ENCODE peak calls at places on chromosomes 3 and 15, in four cellular contexts. A is K562, Q is HepG2, W is SK-N-SH. T is an unnamed sample.

GRCh38 chr15:66287461-66288055 is 5.8 kb upstream of the DIS3L start:
- DNase-seq in Q (no peak), A (peak; percentile 47), W (peak; percentile 41), T (no peak)

GRCh38 chr3:101979033-101979432 is 129.7 kb downstream of the NFKBIZ start:
- DNase-seq in Q (no peak), W (no peak), A (no peak), T (no peak)

GRCh38 chr3:31165399-31165860 is 271.0 kb upstream of the GADL1 start:
- DNase-seq in W (no peak), Q (no peak), A (no peak), T (no peak)

GRCh38 chr3:14780927-14781507 is 37.7 kb upstream of the FGD5 start:
- DNase-seq in Q (peak; percentile 61), W (no peak), A (peak; percentile 44), T (peak; percentile 86)

GRCh38 chr15:73560501-73561117 is 72.6 kb downstream of the NPTN start:
- DNase-seq in A (peak; percentile 24), Q (peak; percentile 61), W (peak; percentile 42), T (no peak)

GRCh38 chr3:30538787-30539186 is 67.6 kb upstream of the TGFBR2 start:
- DNase-seq in W (no peak), Q (no peak), A (no peak), T (no peak)

GRCh38 chr3:190323241-190323617 is 983 bp upstream of the CLDN1 start:
- DNase-seq in A (no peak), W (no peak), Q (no peak), T (no peak)

GRCh38 chr3:136728918-136729317 is 23.3 kb downstream of the STAG1 start:
- DNase-seq in A (no peak), W (no peak), Q (no peak), T (no peak)

GRCh38 chr3:30693470-30694120 is 87.2 kb downstream of the TGFBR2 start:
- DNase-seq in Q (peak; percentile 62), W (peak; percentile 55), A (peak; percentile 18), T (peak; percentile 35)

GRCh38 chr3:179027326-179027900 is 44.2 kb downstream of the ZMAT3 start:
- DNase-seq in W (no peak), A (no peak), Q (no peak), T (no peak)

GRCh38 chr15:60392601-60392985 is 5.2 kb downstream of the ANXA2 start:
- DNase-seq in A (no peak), W (no peak), Q (peak; percentile 77), T (no peak)

GRCh38 chr3:14915636-14916222 is 31.7 kb upstream of the NR2C2 start:
- DNase-seq in Q (no peak), A (no peak), W (no peak), T (no peak)

GRCh38 chr15:72774696-72775383 is 8.7 kb downstream of the ADPGK start:
- DNase-seq in W (no peak), A (no peak), Q (no peak), T (no peak)

GRCh38 chr3:169764164-169764452 is 752 bp downstream of the TERC start:
- DNase-seq in A (no peak), W (no peak), Q (no peak), T (no peak)

GRCh38 chr3:123318374-123318773 is 116.6 kb downstream of the SEC22A start:
- DNase-seq in Q (no peak), W (no peak), A (no peak), T (no peak)

GRCh38 chr3:8761866-8762265 is 7.5 kb downstream of the OXTR start:
- DNase-seq in A (no peak), W (no peak), Q (no peak), T (no peak)

GRCh38 chr3:52721742-52722033 is 15.8 kb downstream of the SPCS1 start:
- DNase-seq in W (no peak), A (no peak), Q (no peak), T (no peak)

GRCh38 chr3:46853441-46854410 is 9.5 kb downstream of the MYL3 start:
- DNase-seq in W (no peak), A (no peak), Q (no peak), T (peak; percentile 7)
- TF ChIP-seq FOXJ3 in W (no peak), A (no peak), Q (no peak), T (no peak)

GRCh38 chr3:127984241-127984975 is 67.8 kb upstream of the SEC61A1 start:
- DNase-seq in A (no peak), W (no peak), Q (no peak), T (no peak)
- TF ChIP-seq FOXJ3 in A (no peak), W (no peak), Q (no peak), T (no peak)

GRCh38 chr15:70921297-70921696 is 28.7 kb downstream of the LRRC49 start:
- DNase-seq in W (no peak), Q (no peak), A (no peak), T (no peak)

GRCh38 chr15:70917955-70918354 is 25.3 kb downstream of the LRRC49 start:
- DNase-seq in A (no peak), Q (no peak), W (no peak), T (no peak)

GRCh38 chr15:70910958-70911357 is 18.3 kb downstream of the LRRC49 start:
- DNase-seq in Q (no peak), W (no peak), A (no peak), T (no peak)

GRCh38 chr15:70912187-70912586 is 19.6 kb downstream of the LRRC49 start:
- DNase-seq in W (no peak), Q (no peak), A (no peak), T (no peak)

DNA sequence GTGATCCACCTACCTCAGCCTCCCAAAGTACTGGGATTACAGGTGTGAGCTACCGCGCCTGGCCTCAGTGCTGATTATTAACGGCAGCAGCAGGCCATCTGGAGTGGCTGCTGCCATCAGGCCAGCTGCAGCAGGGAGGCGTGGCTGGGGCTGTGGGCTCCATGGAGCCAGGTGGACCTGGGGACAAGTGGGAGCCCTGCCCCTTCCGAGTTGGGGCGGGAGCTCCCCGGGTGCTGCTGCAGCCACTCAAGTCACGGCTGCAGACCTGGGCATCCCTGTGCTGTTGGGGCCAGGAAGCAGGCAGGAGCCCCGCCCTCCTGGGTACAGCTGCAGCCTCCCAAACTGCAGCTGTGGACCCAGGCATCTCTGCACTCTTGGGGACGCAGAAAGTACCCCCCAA is 23.9 kb downstream of the LRRC49 start:
- DNase-seq in W (no peak), A (no peak), Q (no peak), T (no peak)
- TF ChIP-seq FOXJ3 in W (no peak), A (no peak), Q (no peak), T (no peak)

GRCh38 chr3:140216249-140216648 is 281.3 kb downstream of the CLSTN2 start:
- DNase-seq in W (no peak), Q (no peak), A (peak; percentile 54), T (no peak)
- TF ChIP-seq FOXJ3 in W (no peak), Q (no peak), A (no peak), T (no peak)

DNA sequence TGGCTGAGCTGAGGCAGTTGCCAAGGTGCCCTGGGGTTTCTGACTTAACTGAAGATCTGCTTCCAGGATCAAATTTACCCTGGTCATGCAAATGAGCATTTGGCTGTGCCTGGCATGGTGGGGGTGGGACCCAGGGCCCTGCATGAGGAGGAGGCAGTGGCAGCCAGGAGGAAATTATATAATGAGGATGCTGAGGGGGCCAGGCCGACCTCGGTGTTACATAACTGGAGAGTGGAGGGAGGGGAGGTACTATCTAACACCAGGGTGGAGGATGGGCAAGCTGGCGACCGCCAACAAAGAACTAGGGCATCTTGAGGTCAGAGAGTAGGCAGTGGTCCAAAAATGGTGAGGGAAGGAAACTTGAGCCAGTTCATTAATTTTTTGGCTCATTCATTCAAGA is 16.4 kb downstream of the PLEKHO2 start:
- DNase-seq in A (no peak), W (no peak), Q (no peak), T (no peak)
- TF ChIP-seq FOXJ3 in A (no peak), W (no peak), Q (no peak), T (no peak)

GRCh38 chr3:121545564-121546455 is at the start of gene POLQ:
- DNase-seq in Q (peak; percentile 87), W (peak; percentile 92), A (peak; percentile 82), T (peak; percentile 83)
- TF ChIP-seq FOXJ3 in Q (peak; percentile 67), W (no peak), A (no peak), T (no peak)

DNA sequence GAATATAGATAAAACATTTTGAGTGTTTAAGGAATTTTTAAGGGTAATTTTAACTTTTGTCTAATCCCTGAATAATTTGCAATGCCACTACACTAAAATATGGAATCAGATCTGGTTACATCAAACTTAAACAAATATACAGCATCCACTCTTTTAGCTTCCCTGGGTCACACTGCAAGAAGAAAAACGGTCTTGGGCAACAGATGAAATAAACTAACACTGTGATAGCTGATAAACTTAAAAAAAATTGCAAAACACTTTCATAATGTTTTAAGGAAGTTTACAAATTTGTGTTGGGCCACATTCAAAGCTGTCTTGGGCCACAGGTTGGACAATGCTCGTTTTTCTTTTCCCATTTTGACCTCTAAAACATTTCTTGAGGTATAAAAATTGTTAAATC is 34.3 kb downstream of the CCDC66 start:
- DNase-seq in A (no peak), Q (no peak), W (no peak), T (no peak)
- TF ChIP-seq FOXJ3 in A (no peak), Q (no peak), W (no peak), T (no peak)